ENCODE peak calls at places on chromosomes 13 and 19, in five cellular contexts. N, D, T, C and O are unnamed samples.

GRCh38 chr19:10979950-10980349 is 19.1 kb downstream of the SMARCA4 start:
- DNase-seq in N (no peak), D (no peak), T (no peak), C (peak), O (no peak)

GRCh38 chr19:55379161-55379560 is 2.5 kb downstream of the TMEM190 start:
- DNase-seq in N (no peak), D (no peak), T (no peak), C (no peak), O (peak)

GRCh38 chr19:51020988-51021651 is 1.6 kb upstream of the KLK10 start:
- DNase-seq in N (peak), D (peak), T (peak), C (no peak), O (peak)

GRCh38 chr13:109160887-109161669 is 531.7 kb downstream of the MYO16 start:
- DNase-seq in N (no peak), D (no peak), T (no peak), C (no peak), O (no peak)

GRCh38 chr13:114101831-114102520 is 30.4 kb downstream of the RASA3 start:
- DNase-seq in N (no peak), D (no peak), T (no peak), C (no peak), O (peak)

GRCh38 chr13:107239213-107239612 is 671.3 kb upstream of the ARGLU1 start:
- DNase-seq in N (no peak), D (no peak), T (no peak), C (no peak), O (no peak)

GRCh38 chr19:56566904-56567273 is 379 bp upstream of the ZNF470 start:
- DNase-seq in N (no peak), D (peak), T (no peak), C (no peak), O (peak)

GRCh38 chr19:19550454-19550842 is 12.4 kb downstream of the CILP2 start:
- DNase-seq in N (peak), D (no peak), T (no peak), C (no peak), O (no peak)

GRCh38 chr13:76792680-76793334 is 93.4 kb downstream of the KCTD12 start:
- DNase-seq in N (peak), D (no peak), T (no peak), C (no peak), O (no peak)

GRCh38 chr19:9850235-9850959 is 15.3 kb downstream of the PIN1 start:
- DNase-seq in N (no peak), D (no peak), T (no peak), C (no peak), O (no peak)
- TF ChIP-seq RCOR1 in N (no peak), D (no peak), T (no peak), C (no peak), O (no peak)

GRCh38 chr13:46342538-46342937 is 44.5 kb downstream of the RUBCNL start:
- DNase-seq in N (no peak), D (no peak), T (no peak), C (no peak), O (no peak)
- TF ChIP-seq RCOR1 in N (no peak), D (no peak), T (no peak), C (no peak), O (no peak)

GRCh38 chr13:29483211-29483610 is 112.3 kb downstream of the SLC7A1 start:
- DNase-seq in N (no peak), D (no peak), T (no peak), C (no peak), O (peak)

GRCh38 chr13:29482504-29482903 is 113.0 kb downstream of the SLC7A1 start:
- DNase-seq in N (no peak), D (no peak), T (no peak), C (no peak), O (no peak)

GRCh38 chr13:29484796-29485195 is 110.7 kb downstream of the SLC7A1 start:
- DNase-seq in N (no peak), D (no peak), T (no peak), C (no peak), O (no peak)

GRCh38 chr13:29481603-29482002 is 113.9 kb downstream of the SLC7A1 start:
- DNase-seq in N (no peak), D (no peak), T (no peak), C (no peak), O (no peak)

GRCh38 chr13:29484236-29484635 is 111.3 kb downstream of the SLC7A1 start:
- DNase-seq in N (no peak), D (no peak), T (no peak), C (no peak), O (peak)
- TF ChIP-seq RCOR1 in N (no peak), D (no peak), T (no peak), C (no peak), O (peak)

DNA sequence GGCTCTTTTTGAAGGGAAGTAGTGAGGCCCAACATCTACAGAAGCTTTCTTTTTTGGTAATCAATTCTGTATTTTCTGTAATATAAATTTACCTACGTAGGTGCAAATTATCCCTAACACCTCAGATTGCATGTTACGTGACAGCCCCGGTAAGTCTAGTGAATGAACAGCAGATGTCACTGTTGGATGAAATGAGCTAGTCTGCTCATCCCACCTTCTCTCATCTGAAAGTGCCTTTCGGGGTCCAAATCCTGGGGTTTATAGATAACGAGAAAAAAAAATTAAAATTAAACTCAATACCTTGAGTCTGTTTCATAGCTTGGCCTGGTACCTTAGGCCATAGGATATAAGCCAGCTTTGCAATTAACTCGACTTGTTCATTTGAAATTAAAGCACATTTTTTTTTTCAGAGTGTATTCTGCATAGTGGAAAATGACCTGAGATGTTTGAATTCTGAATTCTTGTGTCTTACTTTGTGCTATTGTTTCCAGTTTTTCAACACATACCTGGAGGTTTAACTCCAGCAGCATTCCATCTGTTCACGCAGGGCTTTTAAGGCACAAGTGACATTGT is 548.2 kb downstream of the GPC5 start:
- DNase-seq in N (peak), D (peak), T (peak), C (no peak), O (peak)
- TF ChIP-seq RCOR1 in N (no peak), D (no peak), T (no peak), C (no peak), O (no peak)

GRCh38 chr19:1264801-1265610 is 4.1 kb upstream of the CIRBP start:
- DNase-seq in N (peak), D (peak), T (peak), C (no peak), O (no peak)
- TF ChIP-seq RCOR1 in N (no peak), D (no peak), T (no peak), C (no peak), O (no peak)